ENCODE peak calls at places on chromosomes 5 and 9, in ten cellular contexts. S is AG09309, D is HepG2, P is upper lobe of right lung, V is choroid plexus epithelial cell, K is body of pancreas, M is GM20000, O is Calu3, W is AG04450, R is WTC11. A is an unnamed sample.

GRCh38 chr5:110086658-110087388 is 397.1 kb downstream of the MAN2A1 start:
- DNase-seq in S (peak), D (no peak), P (no peak), V (peak), K (peak), M (no peak), O (no peak), W (no peak), R (no peak), A (peak)

GRCh38 chr9:75988663-75989062 is 98.2 kb downstream of the PCSK5 start:
- DNase-seq in S (no peak), D (no peak), P (no peak), V (no peak), K (no peak), M (no peak), O (no peak), W (no peak), R (no peak), A (peak)

GRCh38 chr9:136625101-136626065 is 37.3 kb upstream of the EGFL7 start:
- DNase-seq in S (no peak), D (peak), P (peak), V (peak), K (peak), M (no peak), O (peak), W (no peak), R (no peak), A (peak)

GRCh38 chr9:129889936-129890717 is 54.9 kb downstream of the USP20 start:
- DNase-seq in S (no peak), D (no peak), P (peak), V (no peak), K (no peak), M (peak), O (no peak), W (no peak), R (peak), A (no peak)

GRCh38 chr5:160769264-160769663 is 82.7 kb downstream of the ATP10B start:
- DNase-seq in S (no peak), D (no peak), P (no peak), V (no peak), K (no peak), M (no peak), O (no peak), W (no peak), R (no peak), A (no peak)

GRCh38 chr5:81513982-81514381 is 120.0 kb upstream of the ACOT12 start:
- DNase-seq in S (no peak), D (no peak), P (no peak), V (peak), K (no peak), M (no peak), O (no peak), W (no peak), R (no peak), A (peak)

GRCh38 chr9:128243486-128244415 is 32.1 kb downstream of the GOLGA2 start:
- DNase-seq in S (no peak), D (no peak), P (no peak), V (peak), K (no peak), M (no peak), O (no peak), W (peak), R (no peak), A (no peak)

GRCh38 chr5:142703153-142703552 is 17.3 kb upstream of the FGF1 start:
- DNase-seq in S (no peak), D (no peak), P (no peak), V (no peak), K (no peak), M (no peak), O (no peak), W (no peak), R (no peak), A (no peak)

GRCh38 chr5:30592833-30593232 is 600.7 kb upstream of the CDH6 start:
- DNase-seq in S (no peak), D (no peak), P (no peak), V (no peak), K (no peak), M (no peak), O (no peak), W (no peak), R (no peak), A (no peak)

GRCh38 chr5:169923988-169924387 is 56.3 kb downstream of the INSYN2B start:
- DNase-seq in S (no peak), D (no peak), P (no peak), V (no peak), K (no peak), M (peak), O (no peak), W (no peak), R (no peak), A (no peak)

GRCh38 chr9:5438301-5439162 is 807 bp upstream of the PLGRKT start:
- DNase-seq in S (peak), D (no peak), P (no peak), V (peak), K (no peak), M (peak), O (no peak), W (no peak), R (no peak), A (no peak)

GRCh38 chr5:117533792-117534191 is 959.2 kb upstream of the SEMA6A start:
- DNase-seq in S (no peak), D (no peak), P (no peak), V (no peak), K (no peak), M (no peak), O (no peak), W (no peak), R (no peak), A (no peak)

GRCh38 chr5:72210913-72211670 is 103.8 kb downstream of the MAP1B start:
- DNase-seq in S (peak), D (peak), P (no peak), V (peak), K (peak), M (no peak), O (peak), W (peak), R (no peak), A (peak)

GRCh38 chr5:138082033-138082432 is 1.8 kb upstream of the WNT8A start:
- DNase-seq in S (no peak), D (peak), P (no peak), V (no peak), K (no peak), M (no peak), O (no peak), W (no peak), R (peak), A (no peak)
- TF ChIP-seq CTCF in S (no peak), D (peak), P (no peak), V (no peak), K (no peak), M (no peak), O (no peak), W (no peak), R (peak), A (no peak)

DNA sequence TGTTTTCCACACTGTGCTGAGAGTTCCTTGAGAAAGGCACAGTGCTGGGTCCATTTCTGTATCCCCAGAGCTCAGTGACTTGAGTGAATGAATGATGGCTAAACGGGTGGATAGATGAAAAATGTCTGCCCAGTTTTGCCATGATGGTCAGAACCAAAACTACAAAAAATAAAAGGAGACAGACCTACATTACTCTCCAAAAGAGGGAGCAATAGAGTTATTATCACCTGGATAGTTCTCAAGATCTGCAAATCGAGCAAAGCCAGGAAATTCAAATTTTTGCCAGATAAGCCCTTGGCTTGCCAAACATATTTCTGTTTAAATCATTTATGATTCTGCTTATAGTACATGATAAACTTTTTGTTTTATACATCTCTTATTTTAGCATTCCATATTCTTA is 214.2 kb upstream of the ZNF462 start:
- DNase-seq in S (no peak), D (no peak), P (no peak), V (peak), K (no peak), M (no peak), O (no peak), W (no peak), R (no peak), A (peak)
- TF ChIP-seq CTCF in S (peak), D (no peak), P (peak), V (peak), K (peak), M (no peak), O (no peak), W (peak), R (no peak), A (peak)

DNA sequence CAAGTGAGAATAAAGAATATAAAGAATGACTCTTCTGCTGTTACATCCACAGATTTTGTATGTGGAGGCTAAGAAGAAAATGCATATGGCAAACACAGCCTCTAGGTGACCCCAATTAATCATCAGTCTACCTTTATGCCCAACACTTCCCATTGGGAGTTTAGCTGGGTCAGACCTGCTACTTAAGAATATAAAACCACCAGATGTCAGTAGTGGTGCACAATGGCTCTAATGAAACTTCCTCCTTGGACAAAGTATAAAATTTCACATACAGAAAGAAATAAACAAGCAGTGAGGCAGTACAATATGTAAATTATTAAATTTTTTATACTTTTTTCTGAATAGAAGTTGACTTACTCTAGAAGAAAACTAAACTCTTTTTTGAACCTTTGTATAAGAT is 539.9 kb downstream of the BRINP1 start:
- DNase-seq in S (no peak), D (no peak), P (no peak), V (peak), K (no peak), M (no peak), O (no peak), W (no peak), R (no peak), A (peak)
- TF ChIP-seq CTCF in S (no peak), D (no peak), P (peak), V (no peak), K (no peak), M (no peak), O (no peak), W (no peak), R (no peak), A (no peak)

DNA sequence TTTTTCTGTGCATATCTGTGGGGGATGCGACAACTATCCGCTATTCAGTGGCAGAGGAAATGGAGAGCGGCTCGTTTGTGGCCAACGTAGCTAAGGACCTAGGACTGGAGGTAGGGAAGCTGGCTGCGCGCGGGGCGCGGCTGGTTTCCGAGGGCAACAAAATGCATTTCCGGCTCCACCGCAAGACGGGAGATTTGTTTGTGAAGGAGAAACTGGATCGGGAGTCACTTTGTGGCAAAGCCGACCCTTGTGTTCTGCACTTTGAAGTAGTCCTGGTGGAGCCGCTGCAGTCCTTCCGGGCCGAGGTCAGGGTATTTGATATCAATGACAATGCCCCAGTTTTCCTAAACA is 327 bp downstream of the PCDHB1 start:
- DNase-seq in S (no peak), D (no peak), P (no peak), V (no peak), K (peak), M (no peak), O (no peak), W (no peak), R (peak), A (no peak)
- TF ChIP-seq CTCF in S (no peak), D (no peak), P (no peak), V (no peak), K (no peak), M (no peak), O (no peak), W (no peak), R (no peak), A (no peak)

GRCh38 chr5:141359790-141360426 is at the start of gene PCDHGB2:
- DNase-seq in S (no peak), D (peak), P (no peak), V (peak), K (no peak), M (peak), O (no peak), W (no peak), R (peak), A (peak)
- TF ChIP-seq CTCF in S (peak), D (peak), P (peak), V (peak), K (peak), M (no peak), O (no peak), W (peak), R (peak), A (peak)

GRCh38 chr5:37876245-37876644 is 36.4 kb upstream of the GDNF start:
- DNase-seq in S (no peak), D (no peak), P (no peak), V (no peak), K (no peak), M (no peak), O (no peak), W (no peak), R (no peak), A (no peak)

GRCh38 chr5:37873988-37874387 is 34.1 kb upstream of the GDNF start:
- DNase-seq in S (no peak), D (no peak), P (no peak), V (no peak), K (no peak), M (no peak), O (no peak), W (no peak), R (no peak), A (no peak)

GRCh38 chr5:37876926-37877325 is 37.1 kb upstream of the GDNF start:
- DNase-seq in S (no peak), D (no peak), P (no peak), V (no peak), K (no peak), M (no peak), O (no peak), W (no peak), R (no peak), A (no peak)

GRCh38 chr5:37871023-37871815 is 31.4 kb upstream of the GDNF start:
- DNase-seq in S (peak), D (no peak), P (no peak), V (no peak), K (no peak), M (no peak), O (no peak), W (peak), R (no peak), A (peak)

GRCh38 chr5:37875051-37875787 is 35.4 kb upstream of the GDNF start:
- DNase-seq in S (no peak), D (no peak), P (no peak), V (peak), K (no peak), M (no peak), O (no peak), W (peak), R (no peak), A (peak)
- TF ChIP-seq CTCF in S (no peak), D (no peak), P (no peak), V (no peak), K (no peak), M (no peak), O (no peak), W (no peak), R (no peak), A (no peak)

GRCh38 chr9:2723666-2724065 is 6.4 kb downstream of the KCNV2 start:
- DNase-seq in S (no peak), D (no peak), P (no peak), V (no peak), K (no peak), M (no peak), O (no peak), W (no peak), R (no peak), A (no peak)

GRCh38 chr9:2725126-2725525 is 7.8 kb downstream of the KCNV2 start:
- DNase-seq in S (no peak), D (no peak), P (no peak), V (no peak), K (no peak), M (no peak), O (no peak), W (no peak), R (no peak), A (no peak)

GRCh38 chr9:2725929-2726328 is 8.6 kb downstream of the KCNV2 start:
- DNase-seq in S (no peak), D (no peak), P (no peak), V (no peak), K (no peak), M (no peak), O (no peak), W (no peak), R (no peak), A (no peak)

GRCh38 chr9:2720179-2720654 is 2.9 kb downstream of the KCNV2 start:
- DNase-seq in S (no peak), D (peak), P (no peak), V (no peak), K (no peak), M (no peak), O (no peak), W (no peak), R (no peak), A (no peak)

GRCh38 chr9:2722715-2723114 is 5.4 kb downstream of the KCNV2 start:
- DNase-seq in S (peak), D (peak), P (no peak), V (peak), K (no peak), M (no peak), O (no peak), W (no peak), R (no peak), A (peak)
- TF ChIP-seq CTCF in S (no peak), D (no peak), P (no peak), V (no peak), K (no peak), M (no peak), O (no peak), W (no peak), R (no peak), A (no peak)

GRCh38 chr9:86321373-86321772 is 32.8 kb downstream of the TUT7 start:
- DNase-seq in S (peak), D (no peak), P (no peak), V (peak), K (no peak), M (no peak), O (no peak), W (peak), R (no peak), A (peak)

GRCh38 chr9:86322973-86323644 is 31.1 kb downstream of the TUT7 start:
- DNase-seq in S (peak), D (no peak), P (no peak), V (peak), K (no peak), M (no peak), O (no peak), W (peak), R (no peak), A (peak)

GRCh38 chr9:86324901-86325300 is 29.3 kb downstream of the TUT7 start:
- DNase-seq in S (no peak), D (no peak), P (no peak), V (peak), K (no peak), M (no peak), O (no peak), W (no peak), R (no peak), A (no peak)

GRCh38 chr9:86326536-86326935 is 27.7 kb downstream of the TUT7 start:
- DNase-seq in S (no peak), D (no peak), P (no peak), V (no peak), K (no peak), M (no peak), O (no peak), W (no peak), R (no peak), A (no peak)

GRCh38 chr9:86324308-86324707 is 29.9 kb downstream of the TUT7 start:
- DNase-seq in S (peak), D (no peak), P (no peak), V (peak), K (no peak), M (peak), O (no peak), W (peak), R (no peak), A (no peak)
- TF ChIP-seq CTCF in S (no peak), D (no peak), P (no peak), V (peak), K (no peak), M (no peak), O (no peak), W (no peak), R (no peak), A (no peak)

GRCh38 chr5:83595217-83595616 is 123.7 kb downstream of the VCAN start:
- DNase-seq in S (no peak), D (no peak), P (no peak), V (peak), K (no peak), M (no peak), O (no peak), W (no peak), R (no peak), A (peak)
- TF ChIP-seq CTCF in S (peak), D (no peak), P (no peak), V (peak), K (no peak), M (no peak), O (no peak), W (peak), R (no peak), A (no peak)

DNA sequence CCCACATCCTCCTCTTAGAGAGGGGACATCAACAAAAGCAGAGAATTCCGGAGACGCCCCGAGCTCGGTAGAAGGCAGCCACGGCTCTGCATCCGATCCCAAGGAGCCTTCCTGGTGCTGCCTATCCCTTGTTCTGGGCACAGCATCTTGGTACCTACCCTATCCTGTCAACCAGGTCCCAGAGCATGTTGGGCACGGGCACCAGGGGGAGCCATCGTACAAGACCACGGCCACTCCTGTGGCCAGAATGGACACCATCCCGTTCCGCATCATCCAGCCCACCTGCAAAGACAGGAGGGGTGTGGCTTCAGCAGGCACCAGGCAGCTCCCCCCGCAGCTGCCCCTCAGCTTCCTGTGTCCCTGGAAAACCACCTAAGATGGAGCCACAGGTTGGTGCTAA is 62.7 kb upstream of the ZNF354A start:
- DNase-seq in S (no peak), D (peak), P (peak), V (no peak), K (no peak), M (no peak), O (no peak), W (no peak), R (peak), A (peak)
- TF ChIP-seq CTCF in S (peak), D (peak), P (no peak), V (peak), K (peak), M (no peak), O (no peak), W (no peak), R (peak), A (peak)

A was measured in MCF 10A.